ENCODE peak calls at places on chromosomes 7 and 10, in six cellular contexts. One of them, this sample, is unnamed.

GRCh38 chr10:8481718-8482504 is 427.4 kb downstream of the GATA3 start:
- DNase-seq in activated CD4-positive, alpha-beta T cell treated with anti-CD3 and anti-CD28 coated beads, Interleukin-2, amount 50 U/mL, for 1 hour: no peak
- DNase-seq in LoVo: no peak
- DNase-seq in NCI-H510A treated with DMSO at 0.1 percent for 48 hours: no peak
- DNase-seq in cardiac fibroblast: no peak
- DNase-seq in GM04503: no peak
- DNase-seq in this sample: no peak

GRCh38 chr10:132027423-132027983 is 38.2 kb upstream of the JAKMIP3 start:
- DNase-seq in activated CD4-positive, alpha-beta T cell treated with anti-CD3 and anti-CD28 coated beads, Interleukin-2, amount 50 U/mL, for 1 hour: no peak
- DNase-seq in LoVo: peak; percentile 32
- DNase-seq in NCI-H510A treated with DMSO at 0.1 percent for 48 hours: no peak
- DNase-seq in cardiac fibroblast: peak; percentile 8
- DNase-seq in GM04503: no peak
- DNase-seq in this sample: no peak

GRCh38 chr10:27715505-27715904 is 30.1 kb downstream of the MKX start:
- DNase-seq in activated CD4-positive, alpha-beta T cell treated with anti-CD3 and anti-CD28 coated beads, Interleukin-2, amount 50 U/mL, for 1 hour: no peak
- DNase-seq in LoVo: no peak
- DNase-seq in NCI-H510A treated with DMSO at 0.1 percent for 48 hours: no peak
- DNase-seq in cardiac fibroblast: no peak
- DNase-seq in GM04503: no peak
- DNase-seq in this sample: no peak

GRCh38 chr7:157444011-157444842 is 107.4 kb downstream of the DNAJB6 start:
- DNase-seq in activated CD4-positive, alpha-beta T cell treated with anti-CD3 and anti-CD28 coated beads, Interleukin-2, amount 50 U/mL, for 1 hour: no peak
- DNase-seq in LoVo: no peak
- DNase-seq in NCI-H510A treated with DMSO at 0.1 percent for 48 hours: no peak
- DNase-seq in cardiac fibroblast: no peak
- DNase-seq in GM04503: no peak
- DNase-seq in this sample: no peak

GRCh38 chr10:44166441-44166840 is 218.5 kb downstream of the CXCL12 start:
- DNase-seq in activated CD4-positive, alpha-beta T cell treated with anti-CD3 and anti-CD28 coated beads, Interleukin-2, amount 50 U/mL, for 1 hour: no peak
- DNase-seq in LoVo: no peak
- DNase-seq in NCI-H510A treated with DMSO at 0.1 percent for 48 hours: no peak
- DNase-seq in cardiac fibroblast: no peak
- DNase-seq in GM04503: no peak
- DNase-seq in this sample: no peak

GRCh38 chr10:91681361-91682276 is 48.7 kb upstream of the PPP1R3C start:
- DNase-seq in activated CD4-positive, alpha-beta T cell treated with anti-CD3 and anti-CD28 coated beads, Interleukin-2, amount 50 U/mL, for 1 hour: no peak
- DNase-seq in LoVo: no peak
- DNase-seq in NCI-H510A treated with DMSO at 0.1 percent for 48 hours: no peak
- DNase-seq in cardiac fibroblast: peak; percentile 36
- DNase-seq in GM04503: no peak
- DNase-seq in this sample: no peak

GRCh38 chr10:75261813-75262725 is 26.3 kb upstream of the COMTD1 start:
- DNase-seq in activated CD4-positive, alpha-beta T cell treated with anti-CD3 and anti-CD28 coated beads, Interleukin-2, amount 50 U/mL, for 1 hour: no peak
- DNase-seq in LoVo: peak; percentile 28
- DNase-seq in NCI-H510A treated with DMSO at 0.1 percent for 48 hours: no peak
- DNase-seq in cardiac fibroblast: no peak
- DNase-seq in GM04503: no peak
- DNase-seq in this sample: peak; percentile 88

GRCh38 chr10:77079902-77080301 is 557.7 kb downstream of the KCNMA1 start:
- DNase-seq in activated CD4-positive, alpha-beta T cell treated with anti-CD3 and anti-CD28 coated beads, Interleukin-2, amount 50 U/mL, for 1 hour: no peak
- DNase-seq in LoVo: no peak
- DNase-seq in NCI-H510A treated with DMSO at 0.1 percent for 48 hours: no peak
- DNase-seq in cardiac fibroblast: no peak
- DNase-seq in GM04503: no peak
- DNase-seq in this sample: no peak

GRCh38 chr7:641269-641671 is 85.2 kb upstream of the DNAAF5 start:
- DNase-seq in activated CD4-positive, alpha-beta T cell treated with anti-CD3 and anti-CD28 coated beads, Interleukin-2, amount 50 U/mL, for 1 hour: no peak
- DNase-seq in LoVo: no peak
- DNase-seq in NCI-H510A treated with DMSO at 0.1 percent for 48 hours: no peak
- DNase-seq in cardiac fibroblast: no peak
- DNase-seq in GM04503: no peak
- DNase-seq in this sample: peak; percentile 14